ENCODE peak calls at places on chromosomes 6 and 20, in eight cellular contexts. T is sigmoid colon, J is colonic mucosa, K is tibial artery, D is stomach, E is pancreas, M is neural progenitor cell, V is OCI-LY7. F is an unnamed sample.
A peak's percentile ranks its signal among the peaks of the same experiment; 100 is the strongest.

GRCh38 chr20:48659888-48660287 is 167.9 kb downstream of the PREX1 start:
- DNase-seq in V (no peak), M (no peak), E (peak; percentile 68), K (peak; percentile 92), D (peak; percentile 84), J (no peak), T (no peak), F (no peak)

GRCh38 chr6:37171141-37171969 is 1.4 kb downstream of the PIM1 start:
- DNase-seq in E (peak; percentile 79), K (peak; percentile 85), M (peak; percentile 64), T (peak; percentile 86), D (peak; percentile 51), J (peak; percentile 67), V (peak; percentile 54), F (peak; percentile 44)

GRCh38 chr6:126180585-126180984 is 159.3 kb upstream of the CENPW start:
- DNase-seq in E (no peak), D (no peak), M (no peak), K (no peak), T (no peak), V (no peak), J (no peak), F (no peak)

GRCh38 chr6:156310701-156311100 is 466.5 kb upstream of the ARID1B start:
- DNase-seq in K (no peak), J (no peak), D (no peak), E (no peak), M (no peak), V (no peak), T (no peak), F (no peak)

GRCh38 chr6:106511274-106512047 is 117.8 kb downstream of the RTN4IP1 start:
- DNase-seq in D (peak; percentile 39), V (peak; percentile 42), J (peak; percentile 53), T (peak; percentile 66), E (peak; percentile 71), K (no peak), M (peak; percentile 63), F (no peak)

GRCh38 chr20:37521091-37521771 is at the start of gene NNAT:
- DNase-seq in K (no peak), E (no peak), T (no peak), D (peak; percentile 24), M (no peak), V (no peak), J (no peak), F (no peak)

GRCh38 chr6:31829633-31830492 is 2.3 kb downstream of the HSPA1B start:
- DNase-seq in D (no peak), M (peak; percentile 55), K (no peak), E (peak; percentile 76), T (no peak), J (peak; percentile 42), V (peak; percentile 74), F (peak; percentile 76)

GRCh38 chr6:111480988-111481830 is 1.8 kb downstream of the REV3L start:
- DNase-seq in T (no peak), K (no peak), D (no peak), E (no peak), M (no peak), V (peak; percentile 27), J (no peak), F (no peak)

GRCh38 chr20:35264755-35265154 is 13.2 kb downstream of the MMP24OS start:
- DNase-seq in T (no peak), V (no peak), M (no peak), K (no peak), E (no peak), J (no peak), D (no peak), F (peak; percentile 79)

GRCh38 chr6:146578054-146578453 is 20.7 kb upstream of the ADGB start:
- DNase-seq in J (no peak), M (no peak), T (no peak), K (no peak), V (no peak), D (no peak), E (no peak), F (no peak)

GRCh38 chr6:43495409-43495941 is 14.7 kb downstream of the LRRC73 start:
- DNase-seq in E (no peak), K (no peak), D (no peak), T (no peak), M (no peak), V (no peak), J (no peak), F (no peak)

GRCh38 chr20:35360033-35360432 is 51.7 kb downstream of the UQCC1 start:
- DNase-seq in K (no peak), J (no peak), M (no peak), D (no peak), E (no peak), T (no peak), V (no peak), F (no peak)

GRCh38 chr6:137040393-137040792 is 4.4 kb downstream of the IL20RA start:
- DNase-seq in D (no peak), K (no peak), T (no peak), V (no peak), J (no peak), M (no peak), E (no peak), F (no peak)

GRCh38 chr6:155219858-155220301 is 43.9 kb upstream of the CLDN20 start:
- DNase-seq in M (no peak), E (no peak), D (no peak), J (no peak), V (no peak), T (no peak), K (peak; percentile 75), F (no peak)

GRCh38 chr6:129954749-129955431 is 63.5 kb upstream of the L3MBTL3 start:
- DNase-seq in D (no peak), K (no peak), V (no peak), E (no peak), M (no peak), J (no peak), T (no peak), F (no peak)

GRCh38 chr20:35776513-35777101 is 4.8 kb downstream of the PHF20 start:
- DNase-seq in M (no peak), T (peak; percentile 88), K (peak; percentile 75), J (peak; percentile 65), D (peak; percentile 77), V (no peak), E (peak; percentile 60), F (peak; percentile 46)

GRCh38 chr6:5333653-5334052 is 72.3 kb downstream of the FARS2 start:
- DNase-seq in J (no peak), K (no peak), V (no peak), T (no peak), D (no peak), M (no peak), E (no peak), F (no peak)

DNA sequence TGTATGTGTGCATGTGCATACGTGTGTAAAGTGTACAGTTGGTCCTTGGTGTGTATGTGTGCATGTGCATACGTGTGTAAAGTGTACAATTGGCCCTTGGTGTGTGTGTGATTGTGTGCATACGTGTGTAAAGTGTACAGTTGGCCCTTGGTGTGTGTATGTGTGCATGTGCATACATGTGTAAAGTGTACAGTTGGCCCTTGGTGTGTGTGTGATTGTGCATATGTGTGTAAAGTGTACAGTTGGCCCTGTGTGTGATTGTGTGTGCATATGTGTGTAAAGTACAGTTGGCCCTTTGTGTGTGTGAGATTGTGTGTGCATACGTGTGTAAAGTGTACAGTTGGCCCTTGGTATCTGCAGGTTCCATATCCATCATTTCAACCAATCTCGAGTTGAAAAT is 5.1 kb upstream of the LIME1 start:
- DNase-seq in D (no peak), T (no peak), K (peak; percentile 6), V (no peak), J (no peak), E (no peak), M (no peak), F (no peak)
- H3K4me1 ChIP-seq in D (peaks cover 4% of the 10 kb centered on the region), T (no peaks in the 10 kb centered on the region), K (no peaks in the 10 kb centered on the region), V (peaks cover 77% of the 10 kb centered on the region), J (no peaks in the 10 kb centered on the region), E (no peaks in the 10 kb centered on the region), M (no peaks in the 10 kb centered on the region), F (no peaks in the 10 kb centered on the region)

DNA sequence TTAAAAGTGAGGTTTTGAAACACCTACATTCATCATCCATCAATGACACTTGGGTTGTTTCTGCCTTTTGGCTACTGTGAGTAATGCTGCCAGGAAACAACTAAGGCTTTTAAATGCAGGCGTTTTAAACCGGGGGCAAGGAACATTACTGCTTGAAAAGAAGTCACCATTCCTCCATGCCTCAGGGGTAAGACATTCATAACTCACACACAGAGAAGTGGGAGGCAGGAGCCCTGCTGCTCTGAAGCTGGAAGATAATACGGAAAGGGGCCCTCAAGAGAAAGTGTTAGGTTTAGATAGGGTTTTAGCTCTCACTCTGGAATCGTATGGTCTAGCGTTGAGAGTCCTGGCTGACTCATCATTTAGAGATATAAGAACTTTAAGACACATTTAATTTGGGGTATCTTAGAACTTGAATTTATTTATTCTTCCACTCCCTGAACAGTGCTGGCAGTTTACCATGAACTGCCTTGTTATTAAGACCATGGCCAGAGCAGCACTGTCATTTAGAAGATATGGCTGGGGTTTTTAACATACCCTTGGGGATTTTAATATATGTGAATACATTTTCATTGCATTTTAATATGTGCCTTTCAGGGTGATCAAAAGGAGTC is 1.8 kb downstream of the TUBB1 start:
- DNase-seq in D (no peak), J (no peak), E (no peak), T (no peak), M (no peak), V (no peak), K (no peak), F (no peak)
- H3K4me3 ChIP-seq in D (no peak overlapping the region), J (no peak overlapping the region), E (no peak overlapping the region), T (no peak overlapping the region), M (no peak overlapping the region), V (no peak overlapping the region), K (no peak overlapping the region), F (no peak overlapping the region)

DNA sequence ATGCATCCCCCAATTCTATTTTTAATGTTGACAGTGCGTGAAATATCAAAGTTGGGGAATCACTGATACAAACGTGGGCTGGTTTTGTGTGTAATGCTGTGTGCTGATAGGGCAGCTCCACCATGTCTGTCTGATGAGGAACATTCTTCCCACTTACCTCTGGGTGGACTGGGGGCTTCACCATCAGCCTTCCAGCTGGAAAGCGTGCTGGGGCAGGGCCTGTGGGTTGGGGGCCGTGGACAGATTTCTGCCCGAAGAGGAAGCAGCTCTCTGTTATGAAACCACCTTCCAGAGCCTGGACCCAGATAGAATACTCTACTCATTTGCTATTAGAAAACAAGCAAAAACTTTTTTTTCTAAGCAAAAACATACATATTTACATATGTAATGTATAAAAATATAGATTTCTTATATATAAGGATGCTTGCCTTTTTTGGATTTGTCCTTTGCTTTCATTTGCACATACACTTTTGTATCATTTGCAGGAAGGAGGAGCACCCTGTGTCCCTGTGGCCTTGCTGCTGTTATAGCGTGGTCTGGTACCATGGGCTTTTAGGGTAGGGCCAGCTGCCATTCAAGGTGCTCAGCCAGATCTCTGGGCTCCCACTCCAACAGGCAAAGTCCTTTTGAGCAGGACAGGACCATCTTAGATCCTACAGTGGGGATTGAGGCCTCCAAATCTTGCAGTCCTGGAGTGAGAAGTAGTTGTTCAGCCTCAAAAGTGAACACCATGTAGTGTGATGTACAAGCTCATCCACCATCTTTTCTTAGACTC is 48.1 kb downstream of the DUSP22 start:
- DNase-seq in K (no peak), E (peak; percentile 55), V (no peak), M (no peak), T (no peak), D (no peak), J (no peak), F (no peak)
- H3K9me3 ChIP-seq in K (no peaks in the 10 kb centered on the region), E (no peaks in the 10 kb centered on the region), V (no peaks in the 10 kb centered on the region), M (peaks cover 4% of the 10 kb centered on the region), T (no peaks in the 10 kb centered on the region), D (no peaks in the 10 kb centered on the region), J (no peaks in the 10 kb centered on the region), F (peaks cover 10% of the 10 kb centered on the region)

DNA sequence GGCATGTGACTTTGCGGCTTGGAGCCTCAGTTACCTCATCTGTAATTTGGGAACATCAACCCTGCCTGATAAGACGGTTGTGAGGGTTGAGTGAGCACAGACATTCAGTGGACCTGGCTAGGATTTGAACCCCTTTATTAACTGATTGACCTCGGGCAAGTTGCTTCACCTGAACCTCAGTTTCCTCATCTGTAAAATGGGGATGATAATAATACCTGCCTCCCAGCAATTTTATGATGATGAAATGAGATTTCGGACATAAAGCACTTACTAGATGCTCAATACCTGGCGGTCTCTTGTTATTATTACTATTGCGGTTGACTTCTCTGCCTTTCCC is 51.5 kb downstream of the CEBPB start:
- DNase-seq in K (no peak), T (no peak), J (no peak), M (no peak), E (no peak), V (no peak), D (no peak), F (no peak)
- H3K4me1 ChIP-seq in K (no peaks in the 10 kb centered on the region), T (no peaks in the 10 kb centered on the region), J (no peaks in the 10 kb centered on the region), M (no peaks in the 10 kb centered on the region), E (no peaks in the 10 kb centered on the region), V (no peaks in the 10 kb centered on the region), D (peaks cover 13% of the 10 kb centered on the region), F (no peaks in the 10 kb centered on the region)